ENCODE peak calls at places on chromosomes 6 and 20, in seven cellular contexts. E is erythroblast, V is Peyer's patch, G is heart left ventricle, F is GM12892, N is NB4, P is uterus. A is an unnamed sample.

GRCh38 chr6:131322121-131322520 is 186.9 kb downstream of the AKAP7 start:
- DNase-seq in E (no peak), V (no peak), G (no peak), F (no peak), N (no peak), P (no peak), A (no peak)

GRCh38 chr6:112199001-112199403 is 55.4 kb downstream of the LAMA4 start:
- DNase-seq in E (no peak), V (no peak), G (no peak), F (no peak), N (no peak), P (no peak), A (no peak)

GRCh38 chr6:13077117-13077516 is 251.2 kb downstream of the TBC1D7 start:
- DNase-seq in E (no peak), V (no peak), G (no peak), F (no peak), N (no peak), P (no peak), A (no peak)

GRCh38 chr6:13765570-13765969 is 48.8 kb downstream of the MCUR1 start:
- DNase-seq in E (no peak), V (no peak), G (no peak), F (no peak), N (peak), P (no peak), A (no peak)

GRCh38 chr20:52209154-52209571 is 17.6 kb upstream of the ZFP64 start:
- DNase-seq in E (no peak), V (no peak), G (no peak), F (no peak), N (no peak), P (no peak), A (no peak)

GRCh38 chr6:93787841-93788240 is 368.5 kb upstream of the EPHA7 start:
- DNase-seq in E (no peak), V (no peak), G (no peak), F (no peak), N (no peak), P (no peak), A (no peak)

GRCh38 chr6:151679081-151679480 is 128.4 kb upstream of the ESR1 start:
- DNase-seq in E (peak), V (no peak), G (peak), F (no peak), N (no peak), P (peak), A (no peak)

GRCh38 chr6:153588328-153588727 is 450.7 kb upstream of the OPRM1 start:
- DNase-seq in E (no peak), V (no peak), G (no peak), F (no peak), N (no peak), P (no peak), A (no peak)

GRCh38 chr6:136405410-136406029 is 115.9 kb upstream of the BCLAF1 start:
- DNase-seq in E (no peak), V (no peak), G (no peak), F (no peak), N (peak), P (no peak), A (no peak)

GRCh38 chr6:30888472-30889137 is 4.3 kb downstream of the DDR1 start:
- DNase-seq in E (no peak), V (no peak), G (no peak), F (no peak), N (no peak), P (no peak), A (peak)

GRCh38 chr20:23050847-23051627 is 1.6 kb upstream of the THBD start:
- DNase-seq in E (peak), V (no peak), G (peak), F (no peak), N (peak), P (peak), A (peak)

GRCh38 chr20:54340667-54341081 is 132.8 kb downstream of the PFDN4 start:
- DNase-seq in E (no peak), V (no peak), G (no peak), F (no peak), N (no peak), P (no peak), A (no peak)

GRCh38 chr6:3506195-3506594 is 49.3 kb upstream of the SLC22A23 start:
- DNase-seq in E (no peak), V (no peak), G (no peak), F (no peak), N (peak), P (no peak), A (no peak)

GRCh38 chr20:40293740-40294139 is 395.3 kb downstream of the MAFB start:
- DNase-seq in E (no peak), V (no peak), G (peak), F (no peak), N (no peak), P (peak), A (no peak)

GRCh38 chr6:124792386-124792785 is 169.9 kb upstream of the RNF217 start:
- DNase-seq in E (no peak), V (no peak), G (no peak), F (no peak), N (no peak), P (no peak), A (no peak)

GRCh38 chr20:37095108-37095608 is 639 bp downstream of the RBL1 start:
- DNase-seq in E (peak), V (no peak), G (no peak), F (peak), N (peak), P (no peak), A (peak)

GRCh38 chr6:49468042-49468441 is 4.9 kb downstream of the CENPQ start:
- DNase-seq in E (no peak), V (no peak), G (no peak), F (no peak), N (no peak), P (no peak), A (no peak)

GRCh38 chr6:157822221-157823000 is 635 bp upstream of the SNX9 start:
- DNase-seq in E (peak), V (peak), G (no peak), F (peak), N (peak), P (peak), A (peak)

GRCh38 chr20:62795023-62795761 is 1.1 kb upstream of the MRGBP start:
- DNase-seq in E (peak), V (peak), G (peak), F (no peak), N (peak), P (no peak), A (peak)

GRCh38 chr6:106084106-106084963 is 1.8 kb upstream of the PRDM1 start:
- DNase-seq in E (peak), V (no peak), G (no peak), F (no peak), N (peak), P (peak), A (no peak)

GRCh38 chr6:106085687-106085983 is 501 bp upstream of the PRDM1 start:
- DNase-seq in E (no peak), V (no peak), G (no peak), F (no peak), N (no peak), P (no peak), A (no peak)

GRCh38 chr6:106084973-106085686 is 1.0 kb upstream of the PRDM1 start:
- DNase-seq in E (no peak), V (no peak), G (no peak), F (no peak), N (peak), P (no peak), A (no peak)

GRCh38 chr6:106087548-106088325 is 1.6 kb downstream of the PRDM1 start:
- DNase-seq in E (no peak), V (no peak), G (peak), F (no peak), N (no peak), P (peak), A (no peak)

GRCh38 chr6:106085984-106086832 is at the start of gene PRDM1:
- DNase-seq in E (peak), V (peak), G (peak), F (peak), N (peak), P (peak), A (peak)
- TF ChIP-seq POLR2A in E (no peak), V (peak), G (peak), F (peak), N (no peak), P (peak), A (peak)

GRCh38 chr6:32108727-32109113 is 418 bp downstream of the TNXB start:
- DNase-seq in E (peak), V (no peak), G (no peak), F (no peak), N (no peak), P (no peak), A (no peak)
- TF ChIP-seq POLR2A in E (no peak), V (no peak), G (no peak), F (no peak), N (no peak), P (no peak), A (no peak)

GRCh38 chr6:167342879-167343610 is 18.2 kb downstream of the TTLL2 start:
- DNase-seq in E (no peak), V (no peak), G (no peak), F (no peak), N (no peak), P (no peak), A (no peak)

GRCh38 chr6:167341665-167342655 is 17.1 kb downstream of the TTLL2 start:
- DNase-seq in E (no peak), V (no peak), G (no peak), F (no peak), N (no peak), P (no peak), A (no peak)

GRCh38 chr6:167345348-167345747 is 20.5 kb downstream of the TTLL2 start:
- DNase-seq in E (no peak), V (no peak), G (no peak), F (no peak), N (no peak), P (no peak), A (no peak)

GRCh38 chr6:167349816-167350215 is 24.9 kb downstream of the TTLL2 start:
- DNase-seq in E (no peak), V (no peak), G (no peak), F (no peak), N (no peak), P (no peak), A (no peak)

DNA sequence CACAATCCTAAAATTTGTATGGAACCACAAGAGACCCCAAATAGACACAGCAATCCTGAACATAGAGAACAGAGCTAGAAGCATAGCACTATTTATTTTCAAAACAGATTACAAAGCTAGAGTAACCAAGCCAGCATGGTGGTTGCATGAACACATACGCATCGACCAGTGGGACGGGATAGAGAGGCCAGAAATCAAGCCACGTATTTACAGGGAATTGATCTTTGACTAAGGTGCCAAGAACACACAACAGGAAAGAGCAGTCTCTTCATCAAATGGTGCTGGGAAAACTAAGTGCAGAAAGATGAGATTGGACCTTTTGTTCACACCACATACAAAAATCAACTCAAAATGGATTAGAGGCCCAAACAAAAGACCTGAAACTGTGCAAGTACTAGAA is 21.1 kb downstream of the TTLL2 start:
- DNase-seq in E (no peak), V (no peak), G (no peak), F (no peak), N (no peak), P (no peak), A (no peak)
- TF ChIP-seq POLR2A in E (no peak), V (no peak), G (no peak), F (no peak), N (no peak), P (no peak), A (no peak)

GRCh38 chr6:89215391-89215790 is 1.8 kb downstream of the GABRR1 start:
- DNase-seq in E (no peak), V (no peak), G (no peak), F (no peak), N (peak), P (no peak), A (no peak)
- TF ChIP-seq POLR2A in E (no peak), V (no peak), G (no peak), F (no peak), N (no peak), P (no peak), A (no peak)

DNA sequence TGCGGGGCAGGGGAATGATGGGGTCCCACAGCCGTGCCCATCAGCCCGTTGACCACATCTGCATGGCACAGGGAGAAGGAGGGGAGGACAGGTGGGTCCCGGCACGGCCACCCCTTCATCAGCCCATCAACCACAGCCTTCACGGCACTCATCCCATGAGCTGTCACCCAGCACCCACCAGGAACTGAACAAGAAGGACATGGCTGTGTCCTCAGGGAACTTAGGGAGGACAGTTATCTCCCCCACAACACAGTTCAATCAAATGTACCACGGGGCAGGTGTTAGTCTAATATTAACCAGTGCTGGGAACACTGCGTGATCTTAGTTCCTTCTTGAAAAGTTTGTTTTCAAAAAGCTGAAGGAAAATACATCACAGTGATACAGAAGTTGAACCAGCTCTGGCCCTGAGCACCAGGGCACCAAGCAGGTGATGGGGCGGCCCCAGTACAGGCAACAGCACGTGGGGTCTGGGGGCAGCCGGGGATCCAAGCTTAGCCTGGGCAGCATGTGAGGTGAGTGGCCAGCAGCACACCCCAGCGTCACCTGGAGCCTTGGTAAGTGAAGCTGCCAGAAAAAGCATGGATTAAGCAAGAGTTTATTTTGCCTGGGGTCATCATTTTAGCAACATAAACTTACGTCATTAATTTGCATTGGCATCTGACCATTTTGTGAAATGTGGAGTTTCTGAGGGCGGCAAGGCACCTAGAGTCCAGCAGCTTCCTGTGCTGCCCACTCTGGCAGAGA is 35.5 kb upstream of the AFDN start:
- DNase-seq in E (no peak), V (no peak), G (no peak), F (no peak), N (no peak), P (no peak), A (peak)
- TF ChIP-seq POLR2A in E (no peak), V (no peak), G (no peak), F (no peak), N (no peak), P (no peak), A (no peak)

GRCh38 chr6:80457044-80457933 is 350.8 kb downstream of the BCKDHB start:
- DNase-seq in E (no peak), V (no peak), G (peak), F (no peak), N (peak), P (peak), A (no peak)

GRCh38 chr6:80454661-80455365 is 348.3 kb downstream of the BCKDHB start:
- DNase-seq in E (no peak), V (no peak), G (no peak), F (no peak), N (no peak), P (no peak), A (no peak)

GRCh38 chr6:80449756-80450155 is 343.3 kb downstream of the BCKDHB start:
- DNase-seq in E (no peak), V (no peak), G (no peak), F (no peak), N (no peak), P (no peak), A (no peak)

DNA sequence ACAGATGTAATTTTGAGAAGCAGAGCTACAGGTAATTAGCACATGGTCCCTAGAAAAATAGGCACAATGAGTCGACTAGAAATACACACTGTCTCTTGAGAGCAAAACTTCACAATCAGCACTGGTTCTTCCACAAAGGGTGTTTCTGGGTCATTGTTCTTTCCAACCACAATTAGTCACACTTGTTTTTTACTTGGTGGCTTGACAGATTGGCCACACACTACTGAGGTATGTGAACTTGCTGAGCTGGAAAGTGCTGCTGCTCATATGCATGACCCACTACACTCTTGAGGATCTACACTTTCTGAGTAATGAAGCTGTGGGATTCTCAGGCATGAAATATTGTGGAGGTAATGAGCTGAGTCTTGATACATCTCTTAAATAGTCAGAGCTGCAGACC is 347.7 kb downstream of the BCKDHB start:
- DNase-seq in E (no peak), V (no peak), G (no peak), F (no peak), N (peak), P (no peak), A (no peak)
- TF ChIP-seq POLR2A in E (no peak), V (no peak), G (no peak), F (no peak), N (no peak), P (no peak), A (no peak)

DNA sequence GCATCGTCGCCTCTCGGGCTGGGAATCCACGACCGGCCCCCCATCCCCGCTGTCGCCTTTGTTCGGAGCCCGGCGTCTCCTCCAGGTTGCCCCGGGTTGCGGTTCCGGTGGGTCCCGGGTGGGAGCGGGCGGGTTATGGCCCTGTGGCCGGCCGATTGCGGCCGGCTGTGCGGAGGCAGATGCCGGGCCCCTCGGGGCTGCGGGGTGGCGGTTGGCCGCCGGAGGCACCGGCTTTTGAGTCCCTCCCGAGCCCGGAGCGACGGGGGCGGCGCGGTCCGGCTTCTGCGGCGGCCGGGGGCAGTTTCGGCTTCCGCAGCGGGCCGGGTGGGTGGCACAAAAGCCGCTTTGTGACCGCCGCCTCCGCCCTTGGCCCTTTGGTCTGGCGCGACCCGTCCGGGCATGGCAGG is 456 bp downstream of the LOC128125822 start:
- DNase-seq in E (no peak), V (no peak), G (no peak), F (peak), N (no peak), P (no peak), A (no peak)
- TF ChIP-seq POLR2A in E (peak), V (no peak), G (peak), F (no peak), N (no peak), P (no peak), A (no peak)

DNA sequence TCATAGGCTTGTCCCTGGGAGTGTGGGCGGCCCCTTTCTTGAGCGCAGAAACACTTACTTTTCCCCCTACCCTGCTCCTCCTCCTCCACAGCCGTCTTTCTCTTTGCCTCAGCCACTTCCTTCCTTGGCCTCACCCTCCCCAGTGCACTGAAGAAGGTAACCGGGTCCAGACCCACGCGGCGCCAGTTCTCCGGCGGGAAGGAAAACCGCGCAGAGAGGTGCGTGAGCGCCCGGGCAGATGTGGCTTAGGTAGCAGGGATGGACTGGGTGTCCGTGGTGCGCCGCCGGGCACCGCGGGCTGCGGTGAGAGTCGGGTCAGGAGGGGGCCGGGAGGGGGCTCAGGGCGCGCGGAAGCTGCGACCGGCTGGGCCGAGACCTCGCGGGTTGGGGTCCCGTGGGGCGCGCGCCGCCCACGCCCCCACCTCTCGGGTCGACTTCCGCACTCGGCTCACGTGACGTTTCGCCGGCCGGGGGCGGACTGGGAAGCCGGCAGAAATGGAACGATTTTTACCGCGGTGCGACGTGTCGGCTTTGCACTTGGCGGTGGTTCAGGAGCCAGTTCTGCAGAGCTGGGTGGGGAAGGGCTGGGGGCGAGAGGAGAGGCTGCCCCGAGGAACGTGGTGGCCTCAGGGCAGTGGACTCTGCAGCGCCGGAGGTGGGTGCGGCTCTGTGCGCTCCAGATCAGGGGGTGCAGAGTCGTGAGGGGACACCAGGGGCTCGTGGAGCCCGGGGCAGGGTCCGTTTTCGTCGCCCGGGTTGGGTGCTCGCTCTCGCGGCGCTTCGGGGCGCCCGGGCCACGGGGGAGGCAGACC is at the start of gene ABRACL:
- DNase-seq in E (peak), V (peak), G (peak), F (peak), N (peak), P (peak), A (peak)
- TF ChIP-seq POLR2A in E (peak), V (peak), G (no peak), F (peak), N (peak), P (no peak), A (no peak)

GRCh38 chr6:50843842-50844241 is 25.2 kb downstream of the TFAP2B start:
- DNase-seq in E (peak), V (no peak), G (no peak), F (no peak), N (no peak), P (no peak), A (no peak)
- TF ChIP-seq POLR2A in E (no peak), V (no peak), G (no peak), F (no peak), N (no peak), P (no peak), A (no peak)